ENCODE peak calls at places on chromosomes 6 and 20, in seven cellular contexts. W is activated T-cell treated with anti-CD3 and anti-CD28 coated beads, Interleukin-2, amount 50 U/mL, for 24 hours; P is type B pancreatic cell; Z is lower leg skin; E is KBM-7; M is activated T-helper 1 cell treated with anti-CD3 and anti-CD28 coated beads, Interleukin-12 subunit alpha, Interleukin-12 subunit beta, Interleukin-2, Interleukin-4 antibody, amounts not matched to agents 30 ng/mL and 10 ng/mL and 1 ng/mL, durations not matched to agents 14 hours and 24 hours and 36 hours; K is AG08395. A is an unnamed sample.

GRCh38 chr20:17083738-17084137 is 143.1 kb upstream of the PCSK2 start:
- DNase-seq in P (no peak), W (no peak), Z (no peak), M (no peak), K (no peak), E (peak; percentile 14), A (no peak)

GRCh38 chr6:87154641-87155271 is 609 bp upstream of the ZNF292 start:
- DNase-seq in M (peak; percentile 76), P (no peak), W (no peak), Z (no peak), K (peak; percentile 67), E (peak; percentile 91), A (no peak)

GRCh38 chr6:38158762-38159350 is 339.3 kb downstream of the ZFAND3 start:
- DNase-seq in E (no peak), W (no peak), P (no peak), M (no peak), Z (no peak), K (no peak), A (peak; percentile 62)

GRCh38 chr6:40472354-40472753 is 114.8 kb downstream of the LRFN2 start:
- DNase-seq in M (no peak), E (no peak), P (no peak), Z (no peak), W (no peak), K (no peak), A (no peak)

GRCh38 chr6:163775313-163775712 is 360.8 kb downstream of the QKI start:
- DNase-seq in P (no peak), K (no peak), Z (no peak), E (no peak), W (no peak), M (no peak), A (no peak)

GRCh38 chr6:96001891-96002575 is 13.7 kb upstream of the FUT9 start:
- DNase-seq in W (no peak), K (no peak), P (no peak), E (no peak), M (no peak), Z (no peak), A (no peak)

GRCh38 chr6:47047479-47048411 is 5.6 kb upstream of the ADGRF1 start:
- DNase-seq in K (peak; percentile 74), W (no peak), Z (no peak), E (peak; percentile 90), M (peak; percentile 2), P (no peak), A (no peak)

GRCh38 chr20:21387528-21387927 is 9.8 kb downstream of the NKX2-4 start:
- DNase-seq in Z (no peak), K (no peak), E (no peak), W (no peak), M (no peak), P (no peak), A (no peak)

GRCh38 chr6:4394786-4395185 is 259.4 kb upstream of the ECI2 start:
- DNase-seq in E (peak; percentile 52), Z (no peak), K (no peak), P (no peak), M (no peak), W (no peak), A (no peak)

GRCh38 chr20:39897781-39898466 is 791.1 kb downstream of the MAFB start:
- DNase-seq in P (no peak), K (peak; percentile 15), Z (no peak), W (no peak), M (no peak), E (no peak), A (no peak)

GRCh38 chr6:150146436-150146835 is 3.6 kb downstream of the PPP1R14C start:
- DNase-seq in M (no peak), W (no peak), Z (no peak), P (no peak), K (no peak), E (no peak), A (no peak)

GRCh38 chr6:56526860-56527544 is 115.7 kb downstream of the DST start:
- DNase-seq in W (no peak), Z (no peak), M (no peak), E (no peak), P (no peak), K (no peak), A (no peak)

GRCh38 chr6:111586554-111586953 is 19.1 kb downstream of the TRAF3IP2 start:
- DNase-seq in E (no peak), M (no peak), Z (no peak), W (no peak), P (no peak), K (no peak), A (no peak)

GRCh38 chr6:158028421-158028820 is 46.8 kb downstream of the SYNJ2 start:
- DNase-seq in P (no peak), Z (no peak), E (no peak), K (no peak), M (no peak), W (no peak), A (no peak)

GRCh38 chr6:126574301-126574700 is 234.4 kb downstream of the CENPW start:
- DNase-seq in Z (no peak), E (no peak), K (no peak), P (no peak), M (no peak), W (no peak), A (no peak)

GRCh38 chr6:47484616-47485015 is 7.0 kb downstream of the CD2AP start:
- DNase-seq in K (peak; percentile 70), P (no peak), E (no peak), W (no peak), M (no peak), Z (no peak), A (no peak)

A was measured in posterior cingulate gyrus.